ENCODE peak calls at places on chromosomes 11 and 22, in six cellular contexts. F is Daoy; X is ACHN; W is fibroblast of lung; M is effector CD4-positive, alpha-beta T cell; D is epithelial cell of prostate. E is an unnamed sample.

GRCh38 chr11:128595221-128595620 is 7.9 kb upstream of the ETS1 start:
- DNase-seq in D (no peak), F (peak; percentile 24), M (no peak), X (no peak), W (peak; percentile 89), E (no peak)

GRCh38 chr22:33652596-33652995 is 267.7 kb downstream of the LARGE1 start:
- DNase-seq in W (peak; percentile 58), X (no peak), D (peak; percentile 6), F (peak; percentile 60), M (no peak), E (no peak)

GRCh38 chr11:26842458-26842841 is 120.6 kb upstream of the SLC5A12 start:
- DNase-seq in X (no peak), D (no peak), W (peak; percentile 43), F (no peak), M (no peak), E (no peak)

GRCh38 chr11:280762-281485 is 2.7 kb downstream of the NLRP6 start:
- DNase-seq in D (no peak), X (no peak), W (no peak), F (no peak), M (no peak), E (no peak)

GRCh38 chr11:57638811-57639320 is 10.8 kb downstream of the YPEL4 start:
- DNase-seq in W (no peak), M (no peak), X (no peak), D (no peak), F (no peak), E (no peak)

GRCh38 chr11:11149671-11150459 is 203.2 kb downstream of the CSNK2A3 start:
- DNase-seq in F (no peak), W (no peak), M (peak; percentile 50), X (no peak), D (no peak), E (no peak)

GRCh38 chr11:22426915-22427314 is 88.7 kb downstream of the SLC17A6 start:
- DNase-seq in M (no peak), X (no peak), F (no peak), D (no peak), W (no peak), E (no peak)

GRCh38 chr11:35549787-35550186 is 24.4 kb upstream of the PAMR1 start:
- DNase-seq in F (peak; percentile 93), M (no peak), X (peak; percentile 34), W (peak; percentile 99), D (peak; percentile 53), E (no peak)

GRCh38 chr11:60978546-60979380 is 7.3 kb downstream of the CD6 start:
- DNase-seq in F (peak; percentile 18), D (peak; percentile 90), M (no peak), W (peak; percentile 9), X (no peak), E (no peak)

GRCh38 chr22:31342389-31343125 is 3.6 kb downstream of the PATZ1 start:
- DNase-seq in M (no peak), X (no peak), W (no peak), D (no peak), F (no peak), E (no peak)

GRCh38 chr11:114280696-114281095 is 15.5 kb upstream of the NNMT start:
- DNase-seq in W (peak; percentile 90), X (peak; percentile 83), D (peak; percentile 27), F (peak; percentile 86), M (no peak), E (peak; percentile 72)

GRCh38 chr11:119065369-119065768 is 2.2 kb upstream of the VPS11 start:
- DNase-seq in W (peak; percentile 20), D (no peak), X (peak; percentile 39), M (peak; percentile 26), F (peak; percentile 29), E (no peak)

GRCh38 chr22:29485448-29485847 is 5.4 kb downstream of the NEFH start:
- DNase-seq in F (no peak), M (no peak), W (no peak), X (no peak), D (no peak), E (no peak)

GRCh38 chr11:76207642-76208378 is 1.5 kb upstream of the WNT11 start:
- DNase-seq in W (peak; percentile 65), F (peak; percentile 87), M (peak; percentile 67), D (no peak), X (peak; percentile 76), E (peak; percentile 65)

GRCh38 chr11:74235121-74235520 is 64.0 kb downstream of the PPME1 start:
- DNase-seq in F (no peak), M (no peak), D (no peak), X (no peak), W (no peak), E (no peak)

GRCh38 chr22:50074551-50075042 is 10.6 kb downstream of the MLC1 start:
- DNase-seq in F (no peak), W (no peak), D (no peak), M (no peak), X (no peak), E (peak; percentile 9)

GRCh38 chr11:9601041-9601875 is 27.8 kb downstream of the WEE1 start:
- DNase-seq in D (no peak), X (no peak), M (peak; percentile 27), F (peak; percentile 90), W (peak; percentile 47), E (no peak)

GRCh38 chr11:1116666-1117390 is 40.9 kb upstream of the MUC5AC start:
- DNase-seq in M (no peak), X (no peak), F (no peak), D (no peak), W (no peak), E (no peak)

GRCh38 chr11:5514841-5515240 is 1.7 kb downstream of the UBQLNL start:
- DNase-seq in W (no peak), D (no peak), X (no peak), M (no peak), F (no peak), E (no peak)

GRCh38 chr11:122804796-122805195 is 33.5 kb upstream of the CRTAM start:
- DNase-seq in F (peak; percentile 44), D (peak; percentile 79), M (no peak), X (no peak), W (no peak), E (no peak)

GRCh38 chr11:129115652-129116585 is 76.2 kb downstream of the ARHGAP32 start:
- DNase-seq in M (no peak), W (peak; percentile 79), D (no peak), X (peak; percentile 33), F (no peak), E (no peak)

GRCh38 chr22:38026130-38027111 is 30.8 kb upstream of the PICK1 start:
- DNase-seq in F (no peak), D (no peak), X (no peak), M (no peak), W (no peak), E (no peak)

GRCh38 chr11:11968511-11969280 is 39.7 kb downstream of the DKK3 start:
- DNase-seq in D (no peak), W (peak; percentile 50), X (no peak), M (no peak), F (no peak), E (no peak)

GRCh38 chr11:47062736-47063135 is 113.9 kb downstream of the ARFGAP2 start:
- DNase-seq in D (no peak), M (no peak), X (no peak), F (no peak), W (no peak), E (no peak)

GRCh38 chr11:121450424-121450823 is 1.7 kb upstream of the SORL1 start:
- DNase-seq in X (no peak), W (no peak), M (no peak), F (no peak), D (no peak), E (no peak)

GRCh38 chr11:55401011-55401410 is 33.2 kb downstream of the OR4A15 start:
- DNase-seq in D (no peak), M (no peak), F (no peak), X (no peak), W (no peak), E (no peak)

GRCh38 chr11:68414457-68415221 is 45.9 kb upstream of the PPP6R3 start:
- DNase-seq in M (no peak), D (no peak), X (no peak), W (no peak), F (no peak), E (no peak)

GRCh38 chr11:73995731-73996130 is 13.1 kb upstream of the UCP2 start:
- DNase-seq in X (no peak), F (no peak), D (no peak), M (peak; percentile 54), W (no peak), E (no peak)

GRCh38 chr22:45599836-45600577 is 71.6 kb upstream of the ATXN10 start:
- DNase-seq in D (no peak), M (no peak), F (no peak), X (no peak), W (no peak), E (peak; percentile 34)

GRCh38 chr11:10304495-10305261 is at the start of gene ADM:
- DNase-seq in F (peak; percentile 86), D (no peak), W (peak; percentile 64), X (peak; percentile 89), M (no peak), E (peak; percentile 63)